ENCODE peak calls at places on chromosomes 3 and 15, in six cellular contexts. K is NB4; C is astrocyte; B is effector memory CD8-positive, alpha-beta T cell; O is T-helper 2 cell; V is memory B cell. W is an unnamed sample.

GRCh38 chr3:53846134-53846850 is at the start of the genes CHDH and IL17RB:
- DNase-seq in K (no peak), C (no peak), B (no peak), O (peak), V (peak), W (no peak)

GRCh38 chr3:120417272-120417911 is 33.4 kb downstream of the FSTL1 start:
- DNase-seq in K (peak), C (peak), B (peak), O (peak), V (peak), W (peak)

GRCh38 chr15:80494311-80494710 is 90.1 kb downstream of the ARNT2 start:
- DNase-seq in K (no peak), C (peak), B (no peak), O (no peak), V (no peak), W (peak)

GRCh38 chr3:43497405-43497804 is 124.4 kb downstream of the ANO10 start:
- DNase-seq in K (no peak), C (no peak), B (no peak), O (no peak), V (no peak), W (no peak)

GRCh38 chr15:90603893-90604292 is 74.2 kb downstream of the CRTC3 start:
- DNase-seq in K (peak), C (no peak), B (peak), O (peak), V (no peak), W (peak)

GRCh38 chr3:71710906-71711494 is 14.2 kb downstream of the EIF4E3 start:
- DNase-seq in K (peak), C (peak), B (no peak), O (no peak), V (peak), W (peak)

GRCh38 chr3:37308247-37308646 is 133.9 kb upstream of the LRRFIP2 start:
- DNase-seq in K (peak), C (no peak), B (no peak), O (no peak), V (no peak), W (peak)

GRCh38 chr3:18987862-18988447 is 160.4 kb upstream of the KCNH8 start:
- DNase-seq in K (no peak), C (no peak), B (no peak), O (no peak), V (no peak), W (no peak)

GRCh38 chr3:32313723-32314473 is 75.4 kb downstream of the CMTM8 start:
- DNase-seq in K (no peak), C (peak), B (no peak), O (no peak), V (no peak), W (peak)

GRCh38 chr3:14907043-14907966 is 40.1 kb upstream of the NR2C2 start:
- DNase-seq in K (no peak), C (no peak), B (no peak), O (no peak), V (no peak), W (no peak)

GRCh38 chr15:42590619-42591237 is 15.3 kb downstream of the STARD9 start:
- DNase-seq in K (no peak), C (no peak), B (no peak), O (no peak), V (no peak), W (no peak)

GRCh38 chr3:45499529-45499928 is 95.0 kb upstream of the LIMD1 start:
- DNase-seq in K (peak), C (peak), B (no peak), O (no peak), V (no peak), W (peak)

GRCh38 chr15:50767332-50767861 is 1.9 kb upstream of the SPPL2A start:
- DNase-seq in K (no peak), C (no peak), B (no peak), O (no peak), V (no peak), W (no peak)

GRCh38 chr3:162777118-162777517 is 1280.5 kb downstream of the OTOL1 start:
- DNase-seq in K (no peak), C (no peak), B (no peak), O (no peak), V (no peak), W (peak)

GRCh38 chr3:108090066-108090700 is 648 bp downstream of the CD47 start:
- DNase-seq in K (peak), C (peak), B (peak), O (peak), V (peak), W (peak)

GRCh38 chr3:66709464-66710058 is 208.7 kb upstream of the LRIG1 start:
- DNase-seq in K (no peak), C (no peak), B (no peak), O (no peak), V (no peak), W (no peak)

GRCh38 chr3:70501596-70501995 is 189.2 kb upstream of the MDFIC2 start:
- DNase-seq in K (no peak), C (no peak), B (no peak), O (no peak), V (no peak), W (no peak)

GRCh38 chr3:117193390-117193789 is 483.8 kb downstream of the TUSC7 start:
- DNase-seq in K (no peak), C (no peak), B (no peak), O (no peak), V (no peak), W (no peak)

GRCh38 chr3:129686941-129687340 is 80.5 kb upstream of the PLXND1 start:
- DNase-seq in K (peak), C (peak), B (no peak), O (no peak), V (no peak), W (no peak)

GRCh38 chr3:188037965-188038581 is 115.9 kb upstream of the LPP start:
- DNase-seq in K (no peak), C (peak), B (no peak), O (no peak), V (no peak), W (peak)

W was measured in amniotic epithelial cell.